ENCODE peak calls at places on chromosomes 7 and 10, in nine cellular contexts. M is prostate gland, I is breast epithelium, V is K562, L is HL-60, T is vagina, Y is GM23338, E is upper lobe of left lung, O is transverse colon. S is an unnamed sample.

GRCh38 chr7:21568762-21569161 is 25.9 kb downstream of the DNAH11 start:
- DNase-seq in M (no peak), I (no peak), V (no peak), L (no peak), T (no peak), Y (peak), E (no peak), O (no peak), S (peak)

GRCh38 chr10:131907679-131908078 is 6.9 kb downstream of the PPP2R2D start:
- DNase-seq in M (no peak), I (no peak), V (no peak), L (no peak), T (no peak), Y (no peak), E (no peak), O (no peak), S (no peak)

GRCh38 chr7:158366916-158367633 is 220.5 kb downstream of the PTPRN2 start:
- DNase-seq in M (no peak), I (peak), V (no peak), L (no peak), T (no peak), Y (no peak), E (no peak), O (no peak), S (no peak)

GRCh38 chr10:14153570-14154055 is 177.1 kb downstream of the FRMD4A start:
- DNase-seq in M (no peak), I (no peak), V (peak), L (no peak), T (no peak), Y (peak), E (no peak), O (no peak), S (no peak)

GRCh38 chr10:62671104-62671503 is 133.4 kb upstream of the ADO start:
- DNase-seq in M (no peak), I (no peak), V (no peak), L (no peak), T (no peak), Y (no peak), E (no peak), O (no peak), S (no peak)

GRCh38 chr7:8418627-8419245 is 14.7 kb upstream of the NXPH1 start:
- DNase-seq in M (peak), I (no peak), V (peak), L (peak), T (no peak), Y (peak), E (no peak), O (peak), S (peak)

GRCh38 chr10:130745251-130745650 is 566.3 kb downstream of the TCERG1L start:
- DNase-seq in M (no peak), I (no peak), V (no peak), L (no peak), T (no peak), Y (no peak), E (peak), O (no peak), S (no peak)

GRCh38 chr7:115475774-115476407 is 554.0 kb downstream of the MDFIC start:
- DNase-seq in M (no peak), I (no peak), V (no peak), L (peak), T (no peak), Y (peak), E (no peak), O (peak), S (no peak)

GRCh38 chr7:133854739-133855138 is 272.4 kb upstream of the LRGUK start:
- DNase-seq in M (peak), I (no peak), V (peak), L (peak), T (no peak), Y (peak), E (no peak), O (no peak), S (peak)

GRCh38 chr10:1881636-1882035 is 144.3 kb upstream of the ADARB2 start:
- DNase-seq in M (no peak), I (no peak), V (no peak), L (no peak), T (no peak), Y (no peak), E (no peak), O (no peak), S (no peak)

GRCh38 chr10:64175271-64175962 is 654.2 kb downstream of the REEP3 start:
- DNase-seq in M (no peak), I (no peak), V (no peak), L (no peak), T (no peak), Y (no peak), E (no peak), O (no peak), S (no peak)

GRCh38 chr10:104349623-104350142 is 4.0 kb upstream of the CFAP58 start:
- DNase-seq in M (peak), I (no peak), V (no peak), L (peak), T (no peak), Y (peak), E (peak), O (peak), S (peak)

GRCh38 chr7:94274828-94275227 is 119.9 kb upstream of the COL1A2 start:
- DNase-seq in M (no peak), I (no peak), V (no peak), L (no peak), T (no peak), Y (no peak), E (no peak), O (no peak), S (no peak)

GRCh38 chr7:15007507-15007906 is 105.0 kb upstream of the DGKB start:
- DNase-seq in M (no peak), I (no peak), V (no peak), L (no peak), T (no peak), Y (peak), E (no peak), O (no peak), S (peak)

GRCh38 chr7:27655184-27655583 is 7.5 kb downstream of the HIBADH start:
- DNase-seq in M (no peak), I (no peak), V (no peak), L (no peak), T (no peak), Y (no peak), E (no peak), O (no peak), S (no peak)

GRCh38 chr7:152315845-152316244 is 120.0 kb downstream of the KMT2C start:
- DNase-seq in M (no peak), I (no peak), V (no peak), L (no peak), T (no peak), Y (no peak), E (no peak), O (no peak), S (no peak)

GRCh38 chr7:123643495-123644428 is 11.9 kb upstream of the LMOD2 start:
- DNase-seq in M (no peak), I (no peak), V (no peak), L (no peak), T (no peak), Y (peak), E (no peak), O (no peak), S (peak)

GRCh38 chr10:68330852-68331454 is 911 bp upstream of the HNRNPH3 start:
- DNase-seq in M (peak), I (no peak), V (no peak), L (peak), T (peak), Y (peak), E (no peak), O (peak), S (no peak)

GRCh38 chr7:43648725-43649406 is 66.0 kb downstream of the STK17A start:
- DNase-seq in M (no peak), I (no peak), V (no peak), L (peak), T (no peak), Y (no peak), E (peak), O (peak), S (peak)

GRCh38 chr10:114301177-114301576 is 62.1 kb downstream of the VWA2 start:
- DNase-seq in M (no peak), I (no peak), V (no peak), L (no peak), T (no peak), Y (no peak), E (no peak), O (no peak), S (no peak)

GRCh38 chr10:77606751-77607150 is 30.9 kb downstream of the KCNMA1 start:
- DNase-seq in M (no peak), I (peak), V (no peak), L (no peak), T (no peak), Y (peak), E (no peak), O (no peak), S (no peak)

GRCh38 chr7:84722734-84723133 is 464.1 kb downstream of the SEMA3D start:
- DNase-seq in M (no peak), I (no peak), V (no peak), L (no peak), T (no peak), Y (no peak), E (no peak), O (no peak), S (no peak)

GRCh38 chr7:80311313-80311712 is 176.7 kb downstream of the GNAI1 start:
- DNase-seq in M (no peak), I (no peak), V (no peak), L (no peak), T (no peak), Y (no peak), E (no peak), O (no peak), S (peak)

GRCh38 chr10:22740180-22740579 is 25.8 kb upstream of the PIP4K2A start:
- DNase-seq in M (no peak), I (no peak), V (no peak), L (no peak), T (no peak), Y (no peak), E (no peak), O (no peak), S (no peak)

GRCh38 chr10:132122097-132122861 is 56.5 kb downstream of the JAKMIP3 start:
- DNase-seq in M (no peak), I (no peak), V (no peak), L (no peak), T (no peak), Y (no peak), E (no peak), O (no peak), S (no peak)

GRCh38 chr10:42937649-42938180 is 139.2 kb upstream of the RET start:
- DNase-seq in M (no peak), I (no peak), V (no peak), L (no peak), T (no peak), Y (no peak), E (no peak), O (no peak), S (no peak)

GRCh38 chr10:21326594-21326993 is 198.9 kb downstream of the SKIDA1 start:
- DNase-seq in M (no peak), I (no peak), V (no peak), L (no peak), T (no peak), Y (no peak), E (no peak), O (no peak), S (no peak)

GRCh38 chr10:77628906-77629730 is 8.5 kb downstream of the KCNMA1 start:
- DNase-seq in M (no peak), I (no peak), V (no peak), L (no peak), T (no peak), Y (peak), E (no peak), O (no peak), S (peak)

GRCh38 chr10:46301721-46302479 is 15.1 kb downstream of the ANTXRL start:
- DNase-seq in M (no peak), I (peak), V (no peak), L (no peak), T (peak), Y (no peak), E (no peak), O (no peak), S (no peak)

GRCh38 chr10:3455385-3456334 is 283.1 kb upstream of the PITRM1 start:
- DNase-seq in M (no peak), I (no peak), V (no peak), L (no peak), T (no peak), Y (no peak), E (no peak), O (no peak), S (peak)

GRCh38 chr10:9253121-9253520 is 1198.6 kb downstream of the GATA3 start:
- DNase-seq in M (no peak), I (no peak), V (no peak), L (no peak), T (no peak), Y (no peak), E (no peak), O (no peak), S (peak)

GRCh38 chr10:125641398-125641797 is 41.6 kb downstream of the TEX36 start:
- DNase-seq in M (no peak), I (no peak), V (no peak), L (no peak), T (no peak), Y (no peak), E (no peak), O (no peak), S (no peak)

GRCh38 chr10:50990568-50991495 is 83.5 kb upstream of the PRKG1 start:
- DNase-seq in M (no peak), I (no peak), V (no peak), L (no peak), T (no peak), Y (peak), E (peak), O (peak), S (peak)

GRCh38 chr7:42350801-42351200 is 113.8 kb upstream of the GLI3 start:
- DNase-seq in M (no peak), I (no peak), V (no peak), L (no peak), T (no peak), Y (no peak), E (no peak), O (no peak), S (no peak)

GRCh38 chr10:127127822-127128221 is 68.6 kb downstream of the INSYN2A start:
- DNase-seq in M (no peak), I (no peak), V (no peak), L (no peak), T (no peak), Y (no peak), E (no peak), O (no peak), S (no peak)

GRCh38 chr10:97640868-97641811 is 669 bp downstream of the PI4K2A start:
- DNase-seq in M (peak), I (no peak), V (peak), L (peak), T (no peak), Y (peak), E (peak), O (peak), S (peak)

GRCh38 chr10:113127285-113128283 is 177.5 kb downstream of the TCF7L2 start:
- DNase-seq in M (no peak), I (no peak), V (no peak), L (no peak), T (no peak), Y (no peak), E (no peak), O (no peak), S (no peak)
- TF ChIP-seq POLR2AphosphoS5 in M (no peak), I (no peak), V (no peak), L (no peak), T (no peak), Y (no peak), E (no peak), O (no peak), S (no peak)

DNA sequence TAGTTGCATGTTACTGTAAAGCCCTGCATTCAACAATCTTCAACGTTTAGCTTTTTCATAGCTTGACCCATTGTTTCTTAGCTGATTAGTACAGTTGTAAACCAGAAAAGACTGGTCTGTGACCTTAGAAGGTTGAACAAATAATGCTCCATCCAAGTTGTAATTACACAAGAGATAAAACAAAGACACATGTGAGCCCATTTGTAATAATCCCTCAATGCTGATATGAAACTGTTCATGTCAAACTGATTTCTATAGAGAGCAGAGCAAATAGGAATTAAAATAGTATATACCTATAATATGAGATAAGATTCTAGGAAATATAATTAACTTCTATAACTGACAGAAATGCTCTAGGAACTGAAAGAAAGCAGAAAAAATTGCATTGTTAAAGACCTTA is 94.7 kb upstream of the SLC25A13 start:
- DNase-seq in M (no peak), I (no peak), V (no peak), L (no peak), T (no peak), Y (no peak), E (no peak), O (no peak), S (peak)
- H3K4me3 ChIP-seq in M (no peak), I (no peak), V (no peak), L (no peak), T (no peak), Y (no peak), E (no peak), O (no peak), S (no peak)

GRCh38 chr10:454860-455259 is 234.6 kb downstream of the DIP2C start:
- DNase-seq in M (peak), I (no peak), V (no peak), L (no peak), T (no peak), Y (no peak), E (no peak), O (no peak), S (peak)
- TF ChIP-seq POLR2AphosphoS5 in M (peak), I (peak), V (no peak), L (no peak), T (no peak), Y (no peak), E (no peak), O (peak), S (no peak)

GRCh38 chr7:4080954-4081353 is 601.1 kb upstream of the FOXK1 start:
- DNase-seq in M (no peak), I (no peak), V (no peak), L (no peak), T (peak), Y (peak), E (peak), O (no peak), S (no peak)
- H3K4me3 ChIP-seq in M (no peak), I (no peak), V (no peak), L (no peak), T (no peak), Y (no peak), E (no peak), O (no peak), S (no peak)

DNA sequence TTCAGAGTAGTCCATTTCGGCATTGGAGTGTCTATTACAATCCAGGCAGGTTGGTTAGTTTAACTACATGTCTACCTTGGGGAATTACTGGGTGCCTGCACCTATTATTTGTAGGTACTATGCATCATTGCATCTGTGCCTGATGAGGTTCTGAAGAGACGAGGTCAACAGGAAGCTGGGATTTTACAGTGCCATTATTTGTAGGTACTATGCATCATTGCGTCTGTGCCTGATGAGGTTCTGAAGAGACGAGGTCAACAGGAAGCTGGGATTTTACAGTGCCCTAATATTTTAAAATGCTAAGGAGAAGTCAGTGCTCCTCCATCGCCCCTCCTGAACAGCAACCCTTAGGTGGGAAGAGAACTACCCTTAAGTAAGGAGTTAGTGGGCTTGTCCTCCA is 41.7 kb downstream of the NPY start:
- DNase-seq in M (no peak), I (no peak), V (no peak), L (no peak), T (no peak), Y (no peak), E (no peak), O (no peak), S (no peak)
- TF ChIP-seq POLR2AphosphoS5 in M (no peak), I (no peak), V (no peak), L (no peak), T (no peak), Y (no peak), E (no peak), O (no peak), S (no peak)